ENCODE peak calls at places on chromosomes 2 and 18, in nine cellular contexts. V is prostate gland, P is stomach, X is vagina, Q is GM23338, F is suprapubic skin, Z is HCT116, D is breast epithelium, S is transverse colon. K is an unnamed sample.

GRCh38 chr18:49591271-49591670 is 29.4 kb downstream of the LIPG start:
- DNase-seq in V (no peak), P (no peak), X (no peak), Q (no peak), F (no peak), Z (no peak), D (no peak), S (peak), K (no peak)

GRCh38 chr2:61620244-61621159 is 82.3 kb upstream of the XPO1 start:
- DNase-seq in V (no peak), P (no peak), X (no peak), Q (no peak), F (no peak), Z (peak), D (no peak), S (no peak), K (no peak)

GRCh38 chr18:72843743-72844142 is 24.0 kb downstream of the NETO1 start:
- DNase-seq in V (no peak), P (no peak), X (no peak), Q (no peak), F (no peak), Z (no peak), D (no peak), S (no peak), K (no peak)

GRCh38 chr2:239751719-239752355 is 273.3 kb downstream of the NDUFA10 start:
- DNase-seq in V (no peak), P (no peak), X (no peak), Q (no peak), F (no peak), Z (no peak), D (peak), S (no peak), K (peak)

GRCh38 chr2:64904405-64905329 is 84.5 kb upstream of the SLC1A4 start:
- DNase-seq in V (no peak), P (no peak), X (no peak), Q (no peak), F (peak), Z (no peak), D (no peak), S (no peak), K (no peak)

GRCh38 chr2:86028763-86029381 is 76.8 kb downstream of the POLR1A start:
- DNase-seq in V (no peak), P (no peak), X (no peak), Q (no peak), F (peak), Z (no peak), D (no peak), S (peak), K (peak)

GRCh38 chr2:96485350-96485749 is 19.8 kb downstream of the NEURL3 start:
- DNase-seq in V (no peak), P (no peak), X (no peak), Q (no peak), F (no peak), Z (no peak), D (no peak), S (no peak), K (no peak)

GRCh38 chr2:85504434-85505261 is 34.3 kb upstream of the MAT2A start:
- DNase-seq in V (peak), P (peak), X (peak), Q (no peak), F (peak), Z (peak), D (peak), S (no peak), K (no peak)

GRCh38 chr2:95023222-95023597 is 2.3 kb upstream of the MAL start:
- DNase-seq in V (no peak), P (peak), X (no peak), Q (no peak), F (no peak), Z (peak), D (no peak), S (no peak), K (no peak)

GRCh38 chr2:104125096-104125495 is 728.8 kb upstream of the POU3F3 start:
- DNase-seq in V (no peak), P (no peak), X (no peak), Q (no peak), F (no peak), Z (no peak), D (no peak), S (no peak), K (no peak)

GRCh38 chr2:226644342-226644957 is 155.2 kb downstream of the IRS1 start:
- DNase-seq in V (no peak), P (no peak), X (no peak), Q (no peak), F (no peak), Z (no peak), D (no peak), S (no peak), K (no peak)

GRCh38 chr2:80256396-80257167 is 48.0 kb downstream of the LRRTM1 start:
- DNase-seq in V (no peak), P (no peak), X (no peak), Q (peak), F (no peak), Z (no peak), D (no peak), S (no peak), K (no peak)

DNA sequence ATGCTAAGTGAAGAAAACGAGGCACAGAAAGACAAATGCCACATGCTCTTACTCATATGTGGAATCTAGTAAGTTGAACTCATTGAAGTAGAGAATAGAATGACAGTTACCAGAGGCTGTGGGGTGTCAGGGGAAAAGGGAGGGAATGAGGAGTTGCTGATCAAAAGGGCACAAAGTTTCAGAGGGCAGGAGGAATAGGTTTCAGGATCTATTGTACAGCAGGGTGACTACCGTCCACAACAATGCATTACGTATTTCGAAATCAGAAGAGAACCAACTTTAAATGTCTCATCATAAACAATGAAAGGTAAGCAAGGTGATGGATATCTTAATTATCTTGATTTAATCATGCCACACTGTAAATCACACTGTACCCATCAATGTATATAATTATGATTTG is 46.2 kb downstream of the SIGLEC15 start:
- DNase-seq in V (no peak), P (no peak), X (no peak), Q (no peak), F (no peak), Z (no peak), D (no peak), S (no peak), K (no peak)
- H3K27ac ChIP-seq in V (no peak), P (no peak), X (no peak), Q (no peak), F (no peak), Z (no peak), D (no peak), S (no peak), K (no peak)

DNA sequence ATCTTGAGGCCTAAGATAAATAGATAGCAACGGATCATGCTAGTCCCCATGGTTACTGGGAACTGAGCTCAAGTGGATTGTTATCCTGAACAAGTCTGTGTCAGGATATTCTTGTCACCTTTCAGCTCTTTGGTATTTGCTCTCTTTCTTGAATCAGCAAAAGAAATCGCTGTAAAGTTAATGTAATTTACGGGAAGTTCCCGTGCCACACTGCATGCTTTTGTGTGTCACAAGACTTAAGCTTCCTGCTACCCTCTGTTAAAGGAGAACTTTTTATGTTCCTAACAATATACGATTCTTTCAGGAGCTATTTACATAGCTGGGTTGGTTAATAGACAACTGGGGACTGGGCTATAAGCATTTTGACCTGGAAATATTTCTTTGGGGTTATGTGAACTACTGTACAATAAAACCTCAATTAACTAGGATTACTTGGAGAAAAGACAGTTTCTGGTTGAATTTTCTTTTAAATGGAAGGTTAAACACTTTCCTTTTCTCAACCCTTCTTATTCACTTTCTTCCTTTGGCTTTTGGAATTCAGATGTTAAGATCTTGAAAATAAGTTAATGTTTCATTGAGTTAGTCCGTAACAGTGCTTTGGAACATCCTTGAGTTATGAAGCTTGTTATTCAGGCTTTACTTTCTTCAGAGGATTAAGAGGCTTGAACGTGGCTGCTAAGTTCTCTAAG is 151.2 kb downstream of the FMNL2 start:
- DNase-seq in V (peak), P (no peak), X (no peak), Q (no peak), F (no peak), Z (no peak), D (no peak), S (peak), K (no peak)
- TF ChIP-seq POLR2AphosphoS5 in V (peak), P (peak), X (no peak), Q (no peak), F (no peak), Z (no peak), D (no peak), S (no peak), K (no peak)

GRCh38 chr2:30149513-30149912 is 2.7 kb downstream of the YPEL5 start:
- DNase-seq in V (no peak), P (no peak), X (no peak), Q (peak), F (no peak), Z (no peak), D (no peak), S (no peak), K (no peak)
- H3K27ac ChIP-seq in V (no peak), P (no peak), X (no peak), Q (peak), F (peak), Z (no peak), D (peak), S (peak), K (peak)

GRCh38 chr2:203824653-203825052 is 42.9 kb upstream of the CTLA4 start:
- DNase-seq in V (no peak), P (no peak), X (no peak), Q (no peak), F (no peak), Z (no peak), D (no peak), S (no peak), K (no peak)
- TF ChIP-seq POLR2AphosphoS5 in V (no peak), P (no peak), X (no peak), Q (no peak), F (no peak), Z (no peak), D (no peak), S (no peak), K (no peak)

GRCh38 chr2:120631241-120631640 is 104.4 kb upstream of the GLI2 start:
- DNase-seq in V (no peak), P (no peak), X (no peak), Q (no peak), F (no peak), Z (no peak), D (no peak), S (no peak), K (peak)
- H3K27ac ChIP-seq in V (peak), P (no peak), X (no peak), Q (no peak), F (no peak), Z (no peak), D (peak), S (no peak), K (no peak)

DNA sequence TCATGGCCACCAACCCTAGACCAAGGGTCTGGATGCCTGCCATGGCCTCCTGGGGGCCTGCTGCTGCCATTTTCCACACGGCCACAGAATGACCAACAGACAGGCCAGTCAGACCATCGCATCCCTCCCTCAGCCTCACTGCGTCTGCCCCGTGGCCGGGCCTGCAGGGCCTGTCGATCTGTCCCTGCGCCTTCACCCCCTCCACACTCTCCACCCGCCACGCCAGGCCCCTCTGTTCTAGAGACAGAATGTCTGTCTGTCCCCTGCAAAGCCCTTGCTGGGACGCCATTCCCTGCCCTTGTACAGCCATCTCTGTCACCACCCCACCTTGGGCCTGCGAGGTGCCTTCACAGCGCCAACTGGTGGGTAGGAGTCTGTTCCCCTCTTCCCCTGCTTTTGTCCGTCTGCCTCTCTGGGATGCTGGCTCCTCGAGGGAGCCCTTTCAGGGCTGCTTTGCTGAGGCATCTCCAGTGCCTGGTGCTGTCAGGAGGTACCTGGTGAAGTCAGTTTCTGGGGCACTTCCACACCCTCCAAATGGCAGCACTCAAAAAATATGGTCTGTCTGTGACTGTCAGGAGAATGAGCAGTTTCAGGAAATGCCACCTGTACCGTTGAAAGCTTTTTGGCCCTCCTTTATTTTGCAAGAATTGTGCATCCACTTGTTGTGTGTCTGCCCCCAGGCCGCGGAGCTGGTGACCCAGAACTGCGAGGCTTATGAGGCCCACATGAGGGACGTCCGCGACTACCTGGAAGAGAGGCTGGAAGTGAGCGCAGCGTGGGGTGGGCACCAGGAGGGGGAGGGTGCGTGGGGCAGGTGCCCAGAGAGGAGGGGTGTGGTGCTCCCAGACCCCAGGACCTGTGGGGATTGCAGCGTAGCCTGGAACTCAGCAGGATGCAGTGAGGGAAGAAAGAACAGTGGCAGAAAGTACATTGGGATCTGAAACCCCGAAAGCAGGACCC is 6.7 kb upstream of the ESPNL start:
- DNase-seq in V (no peak), P (peak), X (peak), Q (no peak), F (no peak), Z (no peak), D (peak), S (no peak), K (no peak)
- TF ChIP-seq POLR2AphosphoS5 in V (no peak), P (no peak), X (no peak), Q (peak), F (no peak), Z (no peak), D (no peak), S (no peak), K (no peak)

GRCh38 chr2:27721884-27722485 is 49.5 kb upstream of the MRPL33 start:
- DNase-seq in V (no peak), P (no peak), X (no peak), Q (no peak), F (no peak), Z (no peak), D (no peak), S (no peak), K (no peak)

GRCh38 chr2:27724905-27725693 is 46.4 kb upstream of the MRPL33 start:
- DNase-seq in V (no peak), P (no peak), X (no peak), Q (no peak), F (no peak), Z (no peak), D (no peak), S (no peak), K (no peak)

GRCh38 chr2:27723372-27724144 is 48.0 kb upstream of the MRPL33 start:
- DNase-seq in V (peak), P (peak), X (no peak), Q (peak), F (no peak), Z (peak), D (peak), S (peak), K (no peak)

GRCh38 chr2:27721335-27721734 is 50.2 kb upstream of the MRPL33 start:
- DNase-seq in V (no peak), P (peak), X (no peak), Q (no peak), F (no peak), Z (peak), D (no peak), S (no peak), K (no peak)

GRCh38 chr2:27724191-27724590 is 47.3 kb upstream of the MRPL33 start:
- DNase-seq in V (no peak), P (no peak), X (no peak), Q (no peak), F (no peak), Z (no peak), D (no peak), S (no peak), K (no peak)
- H3K27ac ChIP-seq in V (peak), P (no peak), X (peak), Q (no peak), F (peak), Z (no peak), D (peak), S (peak), K (peak)

K was measured in spleen.